ENCODE peak calls at places on chromosomes 16 and 17, in eight cellular contexts. F, L, O, K, A, S, D and Z are unnamed samples.

GRCh38 chr17:73952498-73953205 is 250.8 kb upstream of the RPL38 start:
- DNase-seq in L (peak; percentile 90), S (peak; percentile 39), F (peak; percentile 12), A (no peak), K (peak; percentile 81), O (no peak), D (peak; percentile 50), Z (peak; percentile 57)

GRCh38 chr17:60971515-60972369 is 294.1 kb downstream of the BCAS3 start:
- DNase-seq in S (peak; percentile 37), D (peak; percentile 56), F (peak; percentile 53), L (peak; percentile 85), K (peak; percentile 71), O (no peak), A (peak; percentile 18), Z (peak; percentile 23)

GRCh38 chr17:50064253-50064991 is 8.5 kb downstream of the ITGA3 start:
- DNase-seq in L (peak; percentile 84), D (peak; percentile 73), A (peak; percentile 75), K (no peak), O (no peak), F (no peak), S (peak; percentile 83), Z (peak; percentile 99)

GRCh38 chr17:16466407-16466806 is 25.6 kb downstream of the LRRC75A start:
- DNase-seq in S (no peak), K (no peak), F (peak; percentile 83), O (no peak), A (no peak), L (no peak), D (no peak), Z (no peak)

GRCh38 chr17:17783825-17784598 is 52.8 kb downstream of the SREBF1 start:
- DNase-seq in L (peak; percentile 86), O (no peak), K (peak; percentile 92), F (peak; percentile 23), S (no peak), A (peak; percentile 66), D (peak; percentile 66), Z (no peak)

GRCh38 chr17:1883536-1883935 is 53.7 kb downstream of the RPA1 start:
- DNase-seq in F (no peak), O (no peak), L (no peak), D (no peak), S (no peak), A (no peak), K (no peak), Z (no peak)

GRCh38 chr16:89598199-89598598 is 15.2 kb upstream of the DPEP1 start:
- DNase-seq in O (no peak), L (no peak), F (no peak), D (peak; percentile 60), S (no peak), K (no peak), A (no peak), Z (peak; percentile 27)

GRCh38 chr16:58413359-58413758 is 21.1 kb downstream of the GINS3 start:
- DNase-seq in S (no peak), A (no peak), K (no peak), L (no peak), F (no peak), D (no peak), O (no peak), Z (no peak)

GRCh38 chr17:75486151-75486550 is 29.2 kb downstream of the CASKIN2 start:
- DNase-seq in F (no peak), K (no peak), D (no peak), S (no peak), L (peak; percentile 34), A (no peak), O (no peak), Z (no peak)

GRCh38 chr16:16025214-16025968 is 76.0 kb downstream of the ABCC1 start:
- DNase-seq in O (no peak), K (peak; percentile 24), A (no peak), D (no peak), L (no peak), S (no peak), F (no peak), Z (peak; percentile 97)

GRCh38 chr17:42347198-42347597 is 41.0 kb downstream of the STAT3 start:
- DNase-seq in S (no peak), D (no peak), A (peak; percentile 83), O (no peak), L (no peak), F (peak; percentile 25), K (no peak), Z (peak; percentile 83)

GRCh38 chr17:59838196-59838911 is 54.4 kb downstream of the TUBD1 start:
- DNase-seq in S (no peak), A (no peak), K (no peak), F (peak; percentile 50), L (peak; percentile 74), D (peak; percentile 60), O (no peak), Z (no peak)

GRCh38 chr16:694187-694862 is 4.1 kb upstream of the WDR24 start:
- DNase-seq in S (no peak), A (no peak), L (peak; percentile 65), O (no peak), K (peak; percentile 69), D (no peak), F (no peak), Z (no peak)

GRCh38 chr16:67268136-67268579 is 11.2 kb upstream of the PLEKHG4 start:
- DNase-seq in A (no peak), S (peak; percentile 89), D (peak; percentile 94), O (no peak), F (peak; percentile 86), K (no peak), L (peak; percentile 78), Z (peak; percentile 90)

GRCh38 chr16:35753559-35754390 is 2294.4 kb downstream of the TP53TG3F start:
- DNase-seq in K (no peak), F (no peak), A (no peak), L (no peak), S (no peak), D (no peak), O (no peak), Z (no peak)

GRCh38 chr16:807345-808251 is 7.1 kb upstream of the GNG13 start:
- DNase-seq in K (peak; percentile 97), A (peak; percentile 91), D (peak; percentile 94), S (peak; percentile 96), F (peak; percentile 89), L (peak; percentile 97), O (peak; percentile 84), Z (peak; percentile 96)

GRCh38 chr17:45338023-45338781 is 21.4 kb upstream of the MAP3K14 start:
- DNase-seq in K (no peak), D (no peak), S (no peak), F (no peak), A (no peak), O (no peak), L (no peak), Z (peak; percentile 58)

GRCh38 chr16:89574681-89575246 is 794 bp upstream of the CPNE7 start:
- DNase-seq in D (peak; percentile 90), O (no peak), K (peak; percentile 93), L (peak; percentile 94), A (no peak), S (peak; percentile 50), F (peak; percentile 72), Z (peak; percentile 76)

GRCh38 chr16:82633964-82634600 is 7.3 kb downstream of the CDH13 start:
- DNase-seq in K (no peak), F (no peak), A (no peak), O (no peak), D (peak; percentile 76), S (no peak), L (peak; percentile 59), Z (peak; percentile 75)

GRCh38 chr17:55161935-55162555 is 102.7 kb upstream of the HLF start:
- DNase-seq in A (no peak), D (peak; percentile 1), K (no peak), S (no peak), L (no peak), O (no peak), F (no peak), Z (peak; percentile 20)

GRCh38 chr17:6061290-6061689 is 8.9 kb upstream of the WSCD1 start:
- DNase-seq in L (no peak), S (no peak), A (no peak), D (no peak), F (no peak), K (no peak), O (no peak), Z (peak; percentile 87)

GRCh38 chr17:80374039-80374731 is 40.8 kb upstream of the ENDOV start:
- DNase-seq in F (no peak), D (no peak), S (peak; percentile 16), A (no peak), O (no peak), L (no peak), K (no peak), Z (no peak)

GRCh38 chr17:38719943-38720641 is 10.0 kb upstream of the CISD3 start:
- DNase-seq in L (peak; percentile 96), D (peak; percentile 91), O (no peak), F (no peak), S (no peak), K (peak; percentile 83), A (no peak), Z (no peak)
- H3K27me3 ChIP-seq in L (no peaks in the 10 kb centered on the region), D (no peaks in the 10 kb centered on the region), O (no peaks in the 10 kb centered on the region), F (no peaks in the 10 kb centered on the region), S (no peaks in the 10 kb centered on the region), K (peaks cover 34% of the 10 kb centered on the region), A (no peaks in the 10 kb centered on the region), Z (no peaks in the 10 kb centered on the region)

GRCh38 chr17:48596735-48597491 is 3.3 kb upstream of the HOXB5 start:
- DNase-seq in K (no peak), L (no peak), O (no peak), A (no peak), D (no peak), F (no peak), S (no peak), Z (no peak)
- H3K27me3 ChIP-seq in K (peaks cover 100% of the 10 kb centered on the region), L (peaks cover 100% of the 10 kb centered on the region), O (peaks cover 100% of the 10 kb centered on the region), A (peaks cover 9% of the 10 kb centered on the region), D (peaks cover 86% of the 10 kb centered on the region), F (peaks cover 28% of the 10 kb centered on the region), S (peaks cover 70% of the 10 kb centered on the region), Z (no peaks in the 10 kb centered on the region)

DNA sequence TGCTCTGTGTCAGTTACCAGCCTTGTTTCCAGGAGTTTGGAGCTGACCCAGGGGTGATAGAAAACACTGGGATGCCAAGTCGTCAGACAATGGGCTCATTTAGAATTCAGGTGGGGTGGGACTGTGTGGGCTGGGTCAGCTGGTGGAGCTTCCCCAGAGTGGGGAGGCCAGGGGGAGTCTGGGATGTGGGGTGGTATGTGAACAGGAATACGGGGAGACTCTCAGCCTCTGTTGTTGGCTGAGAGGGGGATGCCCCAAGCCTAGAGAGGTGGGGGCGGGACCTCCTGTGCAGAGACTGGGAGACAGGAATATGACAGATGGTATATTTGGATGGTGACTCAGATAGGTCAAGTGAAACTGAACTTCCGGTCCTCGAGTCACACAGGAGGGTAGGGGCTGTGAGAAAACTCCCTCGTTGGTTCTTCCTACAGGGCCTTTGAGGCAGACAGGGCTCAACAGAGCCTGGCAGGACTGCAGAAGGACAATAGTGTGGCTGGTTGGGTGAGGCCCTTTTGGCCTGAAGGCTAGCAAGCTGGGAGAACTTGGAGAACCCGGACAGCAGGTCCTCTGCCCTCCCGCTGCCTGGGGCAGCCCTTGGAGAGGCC is 23.7 kb downstream of the CDH1 start:
- DNase-seq in A (no peak), K (no peak), S (peak; percentile 23), F (peak; percentile 40), O (no peak), D (no peak), L (no peak), Z (peak; percentile 61)
- H3K27me3 ChIP-seq in A (no peaks in the 10 kb centered on the region), K (no peaks in the 10 kb centered on the region), S (no peaks in the 10 kb centered on the region), F (no peaks in the 10 kb centered on the region), O (no peaks in the 10 kb centered on the region), D (no peaks in the 10 kb centered on the region), L (no peaks in the 10 kb centered on the region), Z (no peaks in the 10 kb centered on the region)

DNA sequence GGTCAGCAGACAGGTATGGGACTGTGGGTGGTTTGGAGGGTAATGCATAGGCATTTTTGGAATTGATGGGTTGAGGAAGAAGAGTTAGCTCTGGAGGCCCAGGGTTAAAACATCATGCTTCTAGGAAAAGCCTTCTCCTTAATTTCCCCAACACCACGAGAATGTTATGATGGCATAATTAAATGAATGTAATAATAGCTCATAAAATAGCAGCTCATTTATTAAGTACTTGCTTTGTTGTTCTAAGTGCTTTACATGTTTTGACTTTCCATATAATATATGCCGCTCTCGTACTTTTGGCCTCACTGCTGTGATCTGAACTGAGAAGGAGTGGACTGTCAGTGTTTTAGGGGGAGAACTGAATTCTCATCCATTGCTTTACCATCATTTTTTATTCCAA is 14.3 kb downstream of the LIMD2 start:
- DNase-seq in F (no peak), L (no peak), S (no peak), A (no peak), D (no peak), K (no peak), O (no peak), Z (no peak)
- H3K27me3 ChIP-seq in F (no peaks in the 10 kb centered on the region), L (no peaks in the 10 kb centered on the region), S (no peaks in the 10 kb centered on the region), A (no peaks in the 10 kb centered on the region), D (no peaks in the 10 kb centered on the region), K (no peaks in the 10 kb centered on the region), O (no peaks in the 10 kb centered on the region), Z (no peaks in the 10 kb centered on the region)